ENCODE peak calls at places on chromosomes 1 and 21, in eight cellular contexts. S, C, P, V, H, K, Q and B are unnamed samples.

GRCh38 chr1:10509823-10510509 is 35.2 kb downstream of the PEX14 start:
- DNase-seq in K (no peak), C (no peak), P (no peak), V (no peak), S (no peak), Q (no peak), H (no peak), B (no peak)

GRCh38 chr1:46288485-46289133 is 14.8 kb downstream of the LRRC41 start:
- DNase-seq in S (no peak), V (no peak), P (no peak), K (no peak), Q (no peak), H (no peak), C (no peak), B (no peak)

GRCh38 chr1:154767315-154768240 is 102.5 kb downstream of the KCNN3 start:
- DNase-seq in H (peak; percentile 60), Q (no peak), S (no peak), V (no peak), K (no peak), P (no peak), C (peak; percentile 84), B (no peak)

GRCh38 chr1:93715529-93716126 is 34.0 kb upstream of the BCAR3 start:
- DNase-seq in S (no peak), P (no peak), K (no peak), V (no peak), C (peak; percentile 66), Q (no peak), H (peak; percentile 60), B (no peak)

GRCh38 chr1:54323324-54323739 is 82.9 kb downstream of the SSBP3 start:
- DNase-seq in V (peak; percentile 66), P (no peak), Q (no peak), H (no peak), C (no peak), S (no peak), K (no peak), B (no peak)

GRCh38 chr1:225651376-225651871 is 1.5 kb downstream of the ENAH start:
- DNase-seq in V (no peak), S (no peak), C (no peak), P (no peak), H (no peak), Q (no peak), K (no peak), B (no peak)

GRCh38 chr1:33341190-33341589 is 20.3 kb upstream of the A3GALT2 start:
- DNase-seq in P (no peak), Q (no peak), S (no peak), C (no peak), H (no peak), K (no peak), V (no peak), B (no peak)

GRCh38 chr1:223140551-223140950 is 2.5 kb downstream of the TLR5 start:
- DNase-seq in K (no peak), Q (no peak), H (no peak), S (no peak), P (no peak), C (no peak), V (no peak), B (no peak)

GRCh38 chr1:51242546-51242945 is 6.5 kb downstream of the RNF11 start:
- DNase-seq in K (no peak), V (no peak), Q (no peak), C (no peak), S (no peak), P (no peak), H (no peak), B (no peak)

GRCh38 chr1:157287462-157287861 is 149.3 kb upstream of the ETV3 start:
- DNase-seq in P (no peak), H (no peak), Q (no peak), V (peak; percentile 3), S (no peak), C (no peak), K (no peak), B (no peak)

GRCh38 chr1:60547821-60548220 is 474.3 kb upstream of the C1orf87 start:
- DNase-seq in C (no peak), P (no peak), H (no peak), Q (no peak), S (no peak), K (peak; percentile 8), V (no peak), B (no peak)

GRCh38 chr21:22575165-22575584 is 1577.0 kb downstream of the NCAM2 start:
- DNase-seq in H (no peak), V (peak; percentile 46), Q (no peak), K (peak; percentile 71), P (no peak), S (no peak), C (no peak), B (no peak)

GRCh38 chr1:56095924-56096655 is 483.3 kb downstream of the PLPP3 start:
- DNase-seq in H (no peak), C (no peak), V (no peak), S (peak; percentile 29), P (no peak), K (no peak), Q (no peak), B (no peak)

GRCh38 chr21:25441835-25442234 is 165.4 kb downstream of the MRPL39 start:
- DNase-seq in Q (no peak), H (no peak), S (no peak), P (no peak), C (no peak), V (no peak), K (no peak), B (no peak)

GRCh38 chr1:118987431-118988185 is 535 bp downstream of the TBX15 start:
- DNase-seq in C (peak; percentile 61), P (no peak), S (peak; percentile 58), K (peak; percentile 82), H (no peak), V (peak; percentile 72), Q (no peak), B (no peak)
- H3K9me3 ChIP-seq in C (no peaks in the 10 kb centered on the region), P (no peaks in the 10 kb centered on the region), S (no peaks in the 10 kb centered on the region), K (no peaks in the 10 kb centered on the region), H (no peaks in the 10 kb centered on the region), V (no peaks in the 10 kb centered on the region), Q (no peaks in the 10 kb centered on the region), B (no peaks in the 10 kb centered on the region)

DNA sequence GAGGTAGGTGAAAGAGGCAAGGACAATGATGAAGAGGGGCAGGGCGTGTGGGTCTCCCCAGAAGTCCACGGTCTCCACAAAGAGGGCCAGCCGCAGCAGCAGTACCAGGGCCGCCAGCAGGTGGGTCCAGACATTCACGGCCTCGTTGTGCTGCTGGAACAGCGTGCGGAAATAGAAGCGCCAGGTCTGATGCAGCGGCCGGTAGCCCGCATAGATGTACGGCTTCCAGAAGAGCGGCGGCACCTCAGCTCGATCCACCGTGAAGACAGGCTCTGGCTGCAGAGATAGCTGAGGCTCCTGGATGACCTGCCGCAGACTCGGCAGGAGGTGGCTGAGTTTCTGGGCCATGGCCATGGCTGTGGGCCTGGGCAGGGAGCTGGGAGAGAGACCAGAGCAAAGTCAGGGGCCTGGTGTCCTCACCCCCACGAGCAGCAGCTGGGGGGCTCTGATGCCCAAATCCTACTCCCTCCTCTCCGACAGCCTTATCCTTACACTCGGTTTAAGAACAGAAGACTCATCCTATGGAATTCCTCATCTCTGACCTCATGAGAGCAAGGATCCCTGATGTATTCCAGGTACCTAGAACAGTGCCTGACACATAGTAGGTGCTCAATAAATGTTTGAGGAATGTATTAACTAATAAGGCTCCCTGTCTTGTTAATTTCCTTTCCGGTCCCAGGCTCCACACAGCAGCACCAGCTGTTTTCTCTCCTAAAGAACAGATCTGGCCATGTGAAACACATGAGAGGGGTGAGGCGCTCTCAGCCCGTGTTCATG is 4.4 kb upstream of the AUNIP start:
- DNase-seq in C (no peak), H (peak; percentile 40), K (no peak), V (no peak), P (no peak), Q (no peak), S (no peak), B (no peak)
- H3K9me3 ChIP-seq in C (no peaks in the 10 kb centered on the region), H (no peaks in the 10 kb centered on the region), K (no peaks in the 10 kb centered on the region), V (no peaks in the 10 kb centered on the region), P (no peaks in the 10 kb centered on the region), Q (no peaks in the 10 kb centered on the region), S (no peaks in the 10 kb centered on the region), B (no peaks in the 10 kb centered on the region)

GRCh38 chr1:222093518-222093917 is 351.6 kb upstream of the DUSP10 start:
- DNase-seq in Q (no peak), S (no peak), H (no peak), P (no peak), C (no peak), V (no peak), K (no peak), B (no peak)
- H3K9me3 ChIP-seq in Q (no peaks in the 10 kb centered on the region), S (no peaks in the 10 kb centered on the region), H (no peaks in the 10 kb centered on the region), P (no peaks in the 10 kb centered on the region), C (no peaks in the 10 kb centered on the region), V (no peaks in the 10 kb centered on the region), K (no peaks in the 10 kb centered on the region), B (no peaks in the 10 kb centered on the region)

GRCh38 chr1:151905070-151905442 is 4.3 kb downstream of the THEM4 start:
- DNase-seq in S (no peak), V (no peak), C (no peak), Q (no peak), K (no peak), H (no peak), P (no peak), B (peak; percentile 31)
- H3K9me3 ChIP-seq in S (peaks cover 3% of the 10 kb centered on the region), V (peaks cover 6% of the 10 kb centered on the region), C (no peaks in the 10 kb centered on the region), Q (peaks cover 16% of the 10 kb centered on the region), K (peaks cover 7% of the 10 kb centered on the region), H (peaks cover 20% of the 10 kb centered on the region), P (no peaks in the 10 kb centered on the region), B (peaks cover 5% of the 10 kb centered on the region)